ENCODE peak calls at places on chromosomes 2 and 18, in six cellular contexts. One of them, this sample, is unnamed.

GRCh38 chr2:189347540-189347939 is 93.7 kb upstream of the WDR75 start:
- DNase-seq in hippocampal formation: no peak
- DNase-seq in kidney epithelial cell: peak
- DNase-seq in GM04504: peak
- DNase-seq in mesendoderm: peak
- DNase-seq in hepatic stellate cell: peak
- DNase-seq in this sample: no peak

GRCh38 chr2:106261871-106262321 is 67.8 kb upstream of the UXS1 start:
- DNase-seq in hippocampal formation: no peak
- DNase-seq in kidney epithelial cell: no peak
- DNase-seq in GM04504: no peak
- DNase-seq in mesendoderm: no peak
- DNase-seq in hepatic stellate cell: no peak
- DNase-seq in this sample: no peak

GRCh38 chr18:46916551-46917107 is 678 bp downstream of the PIAS2 start:
- DNase-seq in hippocampal formation: peak
- DNase-seq in kidney epithelial cell: no peak
- DNase-seq in GM04504: no peak
- DNase-seq in mesendoderm: peak
- DNase-seq in hepatic stellate cell: peak
- DNase-seq in this sample: no peak

GRCh38 chr2:85255813-85256581 is 71.8 kb downstream of the TGOLN2 start:
- DNase-seq in hippocampal formation: no peak
- DNase-seq in kidney epithelial cell: no peak
- DNase-seq in GM04504: no peak
- DNase-seq in mesendoderm: peak
- DNase-seq in hepatic stellate cell: peak
- DNase-seq in this sample: no peak

GRCh38 chr2:219179601-219180465 is 1.8 kb downstream of the RETREG2 start:
- DNase-seq in hippocampal formation: no peak
- DNase-seq in kidney epithelial cell: no peak
- DNase-seq in GM04504: no peak
- DNase-seq in mesendoderm: no peak
- DNase-seq in hepatic stellate cell: no peak
- DNase-seq in this sample: no peak

GRCh38 chr18:13810950-13811485 is 12.9 kb upstream of the MC5R start:
- DNase-seq in hippocampal formation: no peak
- DNase-seq in kidney epithelial cell: no peak
- DNase-seq in GM04504: no peak
- DNase-seq in mesendoderm: peak
- DNase-seq in hepatic stellate cell: no peak
- DNase-seq in this sample: no peak

GRCh38 chr2:169093535-169093934 is 24.2 kb downstream of the DHRS9 start:
- DNase-seq in hippocampal formation: no peak
- DNase-seq in kidney epithelial cell: no peak
- DNase-seq in GM04504: no peak
- DNase-seq in mesendoderm: no peak
- DNase-seq in hepatic stellate cell: no peak
- DNase-seq in this sample: no peak

GRCh38 chr2:96265349-96265839 is 403 bp downstream of the TMEM127 start:
- DNase-seq in hippocampal formation: no peak
- DNase-seq in kidney epithelial cell: no peak
- DNase-seq in GM04504: no peak
- DNase-seq in mesendoderm: no peak
- DNase-seq in hepatic stellate cell: peak
- DNase-seq in this sample: no peak

GRCh38 chr2:143525536-143525935 is 396.3 kb downstream of the ARHGAP15 start:
- DNase-seq in hippocampal formation: no peak
- DNase-seq in kidney epithelial cell: no peak
- DNase-seq in GM04504: no peak
- DNase-seq in mesendoderm: no peak
- DNase-seq in hepatic stellate cell: no peak
- DNase-seq in this sample: no peak

GRCh38 chr2:227536445-227536844 is 62.2 kb upstream of the SCYGR2 start:
- DNase-seq in hippocampal formation: no peak
- DNase-seq in kidney epithelial cell: no peak
- DNase-seq in GM04504: no peak
- DNase-seq in mesendoderm: no peak
- DNase-seq in hepatic stellate cell: no peak
- DNase-seq in this sample: no peak

GRCh38 chr2:46371858-46372257 is 74.7 kb downstream of the EPAS1 start:
- DNase-seq in hippocampal formation: no peak
- DNase-seq in kidney epithelial cell: no peak
- DNase-seq in GM04504: no peak
- DNase-seq in mesendoderm: no peak
- DNase-seq in hepatic stellate cell: no peak
- DNase-seq in this sample: no peak